ENCODE peak calls at places on chromosomes 13 and 19, in four cellular contexts. B is K562, G is HCT116, U is HepG2. L is an unnamed sample.

GRCh38 chr13:92843549-92843948 is 383.1 kb upstream of the GPC6 start:
- DNase-seq in B (no peak), G (no peak), U (no peak), L (no peak)

GRCh38 chr13:24050796-24051715 is 109.5 kb upstream of the SPATA13 start:
- DNase-seq in B (no peak), G (no peak), U (no peak), L (no peak)

GRCh38 chr13:98847780-98848179 is 95.3 kb upstream of the SLC15A1 start:
- DNase-seq in B (peak), G (no peak), U (no peak), L (no peak)

GRCh38 chr13:100707818-100708740 is 33.5 kb upstream of the TMTC4 start:
- DNase-seq in B (peak), G (no peak), U (no peak), L (no peak)

GRCh38 chr13:25881946-25882574 is 169.8 kb downstream of the SHISA2 start:
- DNase-seq in B (no peak), G (no peak), U (no peak), L (no peak)

GRCh38 chr13:63643543-63643942 is 2227.9 kb upstream of the PCDH20 start:
- DNase-seq in B (no peak), G (no peak), U (no peak), L (no peak)

GRCh38 chr13:91417660-91418325 is 19.4 kb downstream of the GPC5 start:
- DNase-seq in B (no peak), G (no peak), U (no peak), L (no peak)

GRCh38 chr19:35671818-35672217 is 5.5 kb downstream of the UPK1A start:
- DNase-seq in B (peak), G (no peak), U (peak), L (no peak)

GRCh38 chr13:31320946-31321345 is 121.2 kb downstream of the B3GLCT start:
- DNase-seq in B (no peak), G (no peak), U (no peak), L (no peak)

GRCh38 chr19:45816236-45817009 is 1.3 kb upstream of the RSPH6A start:
- DNase-seq in B (no peak), G (no peak), U (no peak), L (no peak)

GRCh38 chr13:35771898-35772297 is 295.4 kb upstream of the MAB21L1 start:
- DNase-seq in B (no peak), G (no peak), U (no peak), L (no peak)

GRCh38 chr13:101204270-101205011 is 211.9 kb downstream of the NALCN start:
- DNase-seq in B (no peak), G (no peak), U (no peak), L (no peak)

GRCh38 chr19:28633223-28634030 is 579.5 kb downstream of the UQCRFS1 start:
- DNase-seq in B (peak), G (no peak), U (no peak), L (peak)

GRCh38 chr13:105572401-105572800 is 963.1 kb downstream of the EFNB2 start:
- DNase-seq in B (no peak), G (no peak), U (no peak), L (no peak)

GRCh38 chr13:42275506-42275905 is 3.6 kb downstream of the AKAP11 start:
- DNase-seq in B (no peak), G (no peak), U (no peak), L (no peak)

GRCh38 chr13:42279986-42280385 is 8.0 kb downstream of the AKAP11 start:
- DNase-seq in B (no peak), G (no peak), U (no peak), L (no peak)

GRCh38 chr13:42276683-42277082 is 4.7 kb downstream of the AKAP11 start:
- DNase-seq in B (no peak), G (no peak), U (no peak), L (no peak)

GRCh38 chr13:42279080-42279479 is 7.1 kb downstream of the AKAP11 start:
- DNase-seq in B (no peak), G (no peak), U (no peak), L (no peak)

GRCh38 chr13:42277618-42278276 is 5.8 kb downstream of the AKAP11 start:
- DNase-seq in B (no peak), G (no peak), U (no peak), L (no peak)
- TF ChIP-seq SIN3A in B (no peak), G (no peak), U (no peak), L (no peak)

DNA sequence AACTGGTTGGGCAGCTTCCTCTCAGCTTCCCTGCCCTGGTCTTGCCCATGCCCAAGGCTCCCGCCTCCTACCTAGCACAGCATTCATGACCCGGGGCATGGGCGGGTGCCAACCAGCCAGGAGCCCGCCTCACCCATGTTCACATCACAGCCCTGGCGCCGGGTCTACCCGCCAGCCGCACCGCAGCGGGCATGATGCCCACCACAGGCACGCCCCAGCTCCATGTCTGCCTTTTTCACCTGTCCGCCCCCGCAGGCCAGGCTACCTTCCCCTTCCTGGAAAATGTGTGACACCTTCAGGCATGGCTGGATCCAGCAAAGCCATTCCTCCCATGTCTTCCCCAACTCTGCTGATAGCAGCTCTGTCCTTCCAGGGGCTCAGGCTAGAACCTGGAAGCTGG is 42.1 kb downstream of the PTPRS start:
- DNase-seq in B (no peak), G (no peak), U (no peak), L (no peak)
- TF ChIP-seq TCF7L2 in B (no peak), G (no peak), U (no peak), L (no peak)

DNA sequence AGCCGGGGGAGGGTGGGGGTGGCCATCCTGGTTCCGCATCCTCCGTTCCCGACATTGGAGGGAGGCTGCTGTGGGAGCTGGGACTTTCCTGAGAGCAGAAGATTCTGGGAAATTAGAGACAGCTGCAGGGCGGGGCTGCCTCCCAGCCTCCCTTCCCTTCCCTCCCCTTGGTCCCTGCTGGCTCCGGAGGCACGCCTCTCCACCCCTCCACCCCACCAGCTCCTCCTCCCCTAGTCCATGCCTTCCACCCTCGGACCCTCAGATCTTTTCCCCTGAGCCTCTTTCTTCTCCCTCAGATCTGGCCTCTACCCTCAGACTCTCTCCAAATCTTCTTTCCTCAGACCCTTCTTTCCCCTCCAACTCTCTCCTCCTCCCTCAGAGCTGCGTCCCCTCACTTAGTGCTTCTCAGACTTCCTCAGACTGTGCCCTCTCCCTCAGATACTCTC is 3.1 kb upstream of the BCL3 start:
- DNase-seq in B (peak), G (peak), U (no peak), L (no peak)
- TF ChIP-seq SIN3A in B (no peak), G (no peak), U (no peak), L (no peak)

GRCh38 chr19:3210347-3211017 is 14.0 kb upstream of the CELF5 start:
- DNase-seq in B (peak), G (peak), U (peak), L (peak)
- TF ChIP-seq TCF7L2 in B (no peak), G (no peak), U (no peak), L (no peak)

GRCh38 chr19:47134533-47134932 is 3.9 kb downstream of the SAE1 start:
- DNase-seq in B (no peak), G (no peak), U (no peak), L (no peak)
- TF ChIP-seq SIN3A in B (no peak), G (no peak), U (no peak), L (no peak)

GRCh38 chr19:47419789-47420188 is 462 bp upstream of the MEIS3 start:
- DNase-seq in B (no peak), G (no peak), U (no peak), L (no peak)
- TF ChIP-seq TCF7L2 in B (no peak), G (no peak), U (no peak), L (no peak)

GRCh38 chr13:45681101-45681500 is 21.0 kb upstream of the CBY2 start:
- DNase-seq in B (no peak), G (no peak), U (no peak), L (no peak)

GRCh38 chr13:45674908-45675307 is 27.2 kb upstream of the CBY2 start:
- DNase-seq in B (no peak), G (no peak), U (no peak), L (no peak)

GRCh38 chr13:45682494-45683008 is 19.6 kb upstream of the CBY2 start:
- DNase-seq in B (no peak), G (no peak), U (no peak), L (no peak)

GRCh38 chr13:45683701-45684100 is 18.4 kb upstream of the CBY2 start:
- DNase-seq in B (no peak), G (no peak), U (no peak), L (no peak)

GRCh38 chr13:45678282-45678681 is 23.8 kb upstream of the CBY2 start:
- DNase-seq in B (no peak), G (no peak), U (no peak), L (no peak)
- TF ChIP-seq SIN3A in B (no peak), G (no peak), U (no peak), L (no peak)

GRCh38 chr13:51275101-51275500 is 52.9 kb downstream of the FAM124A start:
- DNase-seq in B (no peak), G (no peak), U (no peak), L (no peak)

GRCh38 chr13:51271008-51271407 is 48.8 kb downstream of the FAM124A start:
- DNase-seq in B (no peak), G (no peak), U (no peak), L (no peak)

GRCh38 chr13:51270606-51271005 is 48.4 kb downstream of the FAM124A start:
- DNase-seq in B (no peak), G (no peak), U (no peak), L (no peak)

GRCh38 chr13:51269039-51269438 is 46.8 kb downstream of the FAM124A start:
- DNase-seq in B (no peak), G (no peak), U (no peak), L (no peak)

GRCh38 chr13:51271528-51272070 is 49.4 kb downstream of the FAM124A start:
- DNase-seq in B (no peak), G (no peak), U (no peak), L (no peak)
- TF ChIP-seq TCF7L2 in B (no peak), G (no peak), U (no peak), L (no peak)

DNA sequence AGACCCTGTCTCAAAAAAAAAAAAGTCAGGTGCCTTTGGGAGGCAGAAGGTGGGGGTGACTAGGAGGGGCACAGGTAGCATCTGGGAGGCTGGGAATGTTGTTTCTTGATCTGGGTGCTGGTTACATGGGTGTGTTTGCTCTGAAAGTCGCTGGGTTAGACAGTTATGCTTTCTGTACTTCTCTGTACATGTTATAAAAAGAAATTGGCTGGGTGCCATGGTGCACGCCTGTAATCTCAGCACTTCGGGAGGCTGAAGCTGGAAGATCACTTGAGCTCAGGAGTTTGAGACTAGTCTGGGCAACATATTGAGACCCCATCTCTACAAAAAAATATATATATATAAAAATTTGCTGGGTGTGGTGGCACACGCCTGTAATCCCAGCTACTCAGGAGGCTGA is 15.1 kb downstream of the NOSIP start:
- DNase-seq in B (no peak), G (no peak), U (no peak), L (no peak)
- TF ChIP-seq SIN3A in B (no peak), G (no peak), U (no peak), L (no peak)